ENCODE peak calls at places on chromosomes 13 and 19, in six cellular contexts. One of them, this sample, is unnamed.

GRCh38 chr13:98994080-98994479 is 16.2 kb upstream of the DOCK9 start:
- DNase-seq in NCI-H345: peak; percentile 70
- DNase-seq in NCI-H226: no peak
- DNase-seq in activated CD8-positive, alpha-beta memory T cell treated with anti-CD3 and anti-CD28 coated beads for 1 hour: no peak
- DNase-seq in H54: no peak
- DNase-seq in ELR: no peak
- DNase-seq in this sample: no peak

GRCh38 chr13:52085416-52085815 is 43.5 kb downstream of the NEK5 start:
- DNase-seq in NCI-H226: peak; percentile 52
- DNase-seq in NCI-H345: no peak
- DNase-seq in activated CD8-positive, alpha-beta memory T cell treated with anti-CD3 and anti-CD28 coated beads for 1 hour: no peak
- DNase-seq in ELR: peak; percentile 36
- DNase-seq in H54: no peak
- DNase-seq in this sample: no peak

GRCh38 chr13:102847272-102848234 is 1.7 kb downstream of the ERCC5 start:
- DNase-seq in NCI-H345: peak; percentile 28
- DNase-seq in ELR: peak; percentile 70
- DNase-seq in H54: no peak
- DNase-seq in activated CD8-positive, alpha-beta memory T cell treated with anti-CD3 and anti-CD28 coated beads for 1 hour: no peak
- DNase-seq in NCI-H226: no peak
- DNase-seq in this sample: peak; percentile 47

GRCh38 chr13:41587490-41587889 is 130.1 kb downstream of the RGCC start:
- DNase-seq in ELR: no peak
- DNase-seq in NCI-H226: no peak
- DNase-seq in H54: no peak
- DNase-seq in activated CD8-positive, alpha-beta memory T cell treated with anti-CD3 and anti-CD28 coated beads for 1 hour: no peak
- DNase-seq in NCI-H345: no peak
- DNase-seq in this sample: no peak

GRCh38 chr13:45200701-45201230 is at the start of gene KCTD4:
- DNase-seq in H54: no peak
- DNase-seq in activated CD8-positive, alpha-beta memory T cell treated with anti-CD3 and anti-CD28 coated beads for 1 hour: no peak
- DNase-seq in NCI-H345: no peak
- DNase-seq in NCI-H226: no peak
- DNase-seq in ELR: peak; percentile 34
- DNase-seq in this sample: no peak

GRCh38 chr19:2540646-2541454 is 64.9 kb downstream of the GADD45B start:
- DNase-seq in H54: peak; percentile 92
- DNase-seq in NCI-H345: no peak
- DNase-seq in activated CD8-positive, alpha-beta memory T cell treated with anti-CD3 and anti-CD28 coated beads for 1 hour: no peak
- DNase-seq in ELR: peak; percentile 99
- DNase-seq in NCI-H226: peak; percentile 99
- DNase-seq in this sample: no peak

GRCh38 chr19:42081584-42082258 is 5.8 kb downstream of the ZNF574 start:
- DNase-seq in ELR: peak; percentile 70
- DNase-seq in NCI-H345: no peak
- DNase-seq in activated CD8-positive, alpha-beta memory T cell treated with anti-CD3 and anti-CD28 coated beads for 1 hour: no peak
- DNase-seq in NCI-H226: peak; percentile 21
- DNase-seq in H54: peak; percentile 67
- DNase-seq in this sample: peak; percentile 29

GRCh38 chr19:6059996-6060599 is 50.2 kb downstream of the RFX2 start:
- DNase-seq in NCI-H226: no peak
- DNase-seq in H54: no peak
- DNase-seq in activated CD8-positive, alpha-beta memory T cell treated with anti-CD3 and anti-CD28 coated beads for 1 hour: no peak
- DNase-seq in ELR: no peak
- DNase-seq in NCI-H345: no peak
- DNase-seq in this sample: no peak

GRCh38 chr19:12331211-12331941 is 2.1 kb downstream of the ZNF563 start:
- DNase-seq in NCI-H345: no peak
- DNase-seq in NCI-H226: peak; percentile 21
- DNase-seq in activated CD8-positive, alpha-beta memory T cell treated with anti-CD3 and anti-CD28 coated beads for 1 hour: no peak
- DNase-seq in ELR: no peak
- DNase-seq in H54: no peak
- DNase-seq in this sample: no peak

GRCh38 chr19:45099465-45100201 is 6.7 kb downstream of the PPP1R37 start:
- DNase-seq in H54: no peak
- DNase-seq in ELR: peak; percentile 43
- DNase-seq in NCI-H226: no peak
- DNase-seq in NCI-H345: peak; percentile 9
- DNase-seq in activated CD8-positive, alpha-beta memory T cell treated with anti-CD3 and anti-CD28 coated beads for 1 hour: no peak
- DNase-seq in this sample: peak; percentile 54

GRCh38 chr13:46158222-46158621 is 23.8 kb downstream of the LCP1 start:
- DNase-seq in NCI-H226: no peak
- DNase-seq in H54: no peak
- DNase-seq in activated CD8-positive, alpha-beta memory T cell treated with anti-CD3 and anti-CD28 coated beads for 1 hour: no peak
- DNase-seq in NCI-H345: no peak
- DNase-seq in ELR: no peak
- DNase-seq in this sample: no peak

GRCh38 chr13:89474432-89474831 is 1803.3 kb downstream of the SLITRK5 start:
- DNase-seq in ELR: no peak
- DNase-seq in H54: no peak
- DNase-seq in NCI-H345: no peak
- DNase-seq in NCI-H226: no peak
- DNase-seq in activated CD8-positive, alpha-beta memory T cell treated with anti-CD3 and anti-CD28 coated beads for 1 hour: no peak
- DNase-seq in this sample: no peak

GRCh38 chr13:46679369-46680180 is 117.4 kb downstream of the ESD start:
- DNase-seq in NCI-H345: no peak
- DNase-seq in NCI-H226: no peak
- DNase-seq in activated CD8-positive, alpha-beta memory T cell treated with anti-CD3 and anti-CD28 coated beads for 1 hour: no peak
- DNase-seq in ELR: peak; percentile 71
- DNase-seq in H54: no peak
- DNase-seq in this sample: no peak

GRCh38 chr13:25267715-25268114 is 19.6 kb downstream of the MTMR6 start:
- DNase-seq in NCI-H226: no peak
- DNase-seq in ELR: peak; percentile 37
- DNase-seq in activated CD8-positive, alpha-beta memory T cell treated with anti-CD3 and anti-CD28 coated beads for 1 hour: no peak
- DNase-seq in NCI-H345: no peak
- DNase-seq in H54: no peak
- DNase-seq in this sample: no peak

GRCh38 chr19:46537136-46538097 is 41.8 kb upstream of the PNMA8B start:
- DNase-seq in NCI-H226: no peak
- DNase-seq in H54: no peak
- DNase-seq in ELR: peak; percentile 55
- DNase-seq in activated CD8-positive, alpha-beta memory T cell treated with anti-CD3 and anti-CD28 coated beads for 1 hour: peak; percentile 13
- DNase-seq in NCI-H345: no peak
- DNase-seq in this sample: peak; percentile 36

GRCh38 chr13:68304287-68304893 is 1074.3 kb upstream of the PCDH9 start:
- DNase-seq in NCI-H226: no peak
- DNase-seq in ELR: peak; percentile 46
- DNase-seq in activated CD8-positive, alpha-beta memory T cell treated with anti-CD3 and anti-CD28 coated beads for 1 hour: no peak
- DNase-seq in NCI-H345: peak; percentile 45
- DNase-seq in H54: peak; percentile 8
- DNase-seq in this sample: peak; percentile 2

GRCh38 chr19:52922841-52923781 is at the start of gene ZNF888:
- DNase-seq in H54: peak; percentile 91
- DNase-seq in NCI-H226: peak; percentile 75
- DNase-seq in activated CD8-positive, alpha-beta memory T cell treated with anti-CD3 and anti-CD28 coated beads for 1 hour: peak; percentile 43
- DNase-seq in NCI-H345: peak; percentile 75
- DNase-seq in ELR: peak; percentile 88
- DNase-seq in this sample: peak; percentile 94

This sample was measured in cerebellum.